ENCODE peak calls at places on chromosomes 5 and 9, in ten cellular contexts. G, C, H, E, N, R, L, B, Q and A are unnamed samples.

GRCh38 chr5:95281211-95281610 is 3.7 kb downstream of the MCTP1 start:
- DNase-seq in G (no peak), E (no peak), N (no peak), H (no peak), L (peak; percentile 19), Q (peak; percentile 41), B (no peak), R (no peak), C (no peak), A (peak; percentile 36)

GRCh38 chr5:41918105-41918504 is 7.0 kb upstream of the FBXO4 start:
- DNase-seq in Q (no peak), R (no peak), C (no peak), H (no peak), E (no peak), L (no peak), N (no peak), B (peak; percentile 10), G (no peak), A (no peak)

GRCh38 chr9:114668146-114668545 is 10.5 kb upstream of the TEX53 start:
- DNase-seq in C (no peak), L (no peak), R (no peak), E (no peak), H (no peak), B (no peak), Q (no peak), N (no peak), G (no peak), A (no peak)

GRCh38 chr5:151628112-151628823 is 37.1 kb upstream of the FAT2 start:
- DNase-seq in Q (no peak), H (no peak), E (no peak), L (peak; percentile 86), B (no peak), N (no peak), C (no peak), G (no peak), R (no peak), A (peak; percentile 77)

GRCh38 chr5:56588636-56589485 is 226.5 kb upstream of the MAP3K1 start:
- DNase-seq in B (peak; percentile 84), G (no peak), N (peak; percentile 71), H (no peak), R (no peak), C (no peak), E (peak; percentile 85), Q (peak; percentile 50), L (no peak), A (no peak)

GRCh38 chr5:80186634-80187033 is 69.2 kb downstream of the SERINC5 start:
- DNase-seq in G (peak; percentile 20), R (no peak), H (no peak), N (peak; percentile 59), C (no peak), B (no peak), L (peak; percentile 87), Q (no peak), E (no peak), A (peak; percentile 91)

GRCh38 chr9:131122158-131122557 is 3.2 kb upstream of the NUP214 start:
- DNase-seq in G (no peak), R (no peak), N (no peak), C (no peak), L (no peak), Q (no peak), E (no peak), B (no peak), H (no peak), A (no peak)

GRCh38 chr5:74954919-74955318 is 88.7 kb upstream of the FAM169A start:
- DNase-seq in N (no peak), H (no peak), L (peak; percentile 79), R (no peak), C (no peak), Q (no peak), B (no peak), E (no peak), G (no peak), A (peak; percentile 75)

DNA sequence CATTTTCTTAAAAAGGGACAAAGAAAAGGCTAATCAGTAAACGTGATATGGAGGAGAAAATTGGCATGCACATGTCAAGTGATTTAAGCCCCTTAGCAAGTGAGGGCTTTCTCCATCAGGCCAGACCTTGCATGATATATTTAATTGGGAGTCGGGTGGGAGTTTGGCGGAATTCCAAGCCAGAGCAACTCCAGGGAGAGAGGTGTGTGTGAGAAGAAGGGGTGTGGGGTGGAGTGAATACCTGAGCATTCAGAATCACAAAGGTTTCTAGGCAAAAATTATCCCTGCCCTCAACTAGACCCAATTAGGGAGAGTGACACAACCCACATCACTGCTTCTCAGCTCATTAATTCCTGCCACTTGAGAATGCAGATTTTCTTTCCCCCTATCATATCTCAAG is 279.7 kb upstream of the TUT7 start:
- DNase-seq in B (no peak), H (no peak), Q (no peak), L (no peak), C (no peak), G (no peak), R (no peak), E (no peak), N (no peak), A (no peak)
- TF ChIP-seq CTCF in B (no peak), H (no peak), Q (no peak), L (no peak), C (no peak), G (no peak), R (no peak), E (no peak), N (no peak), A (no peak)

GRCh38 chr9:36791204-36791948 is 218.7 kb downstream of the MELK start:
- DNase-seq in C (no peak), R (no peak), H (no peak), E (no peak), Q (peak; percentile 9), N (no peak), B (no peak), G (no peak), L (peak; percentile 31), A (peak; percentile 47)

GRCh38 chr9:36797471-36798220 is 225.0 kb downstream of the MELK start:
- DNase-seq in B (no peak), R (no peak), C (no peak), Q (no peak), N (no peak), G (no peak), E (no peak), H (no peak), L (no peak), A (no peak)

GRCh38 chr9:36789886-36790285 is 217.2 kb downstream of the MELK start:
- DNase-seq in Q (no peak), L (no peak), G (no peak), R (no peak), N (no peak), C (no peak), B (no peak), E (no peak), H (no peak), A (no peak)

GRCh38 chr9:36796671-36797419 is 224.2 kb downstream of the MELK start:
- DNase-seq in G (no peak), N (no peak), E (no peak), H (no peak), C (no peak), R (no peak), L (no peak), Q (no peak), B (no peak), A (no peak)

DNA sequence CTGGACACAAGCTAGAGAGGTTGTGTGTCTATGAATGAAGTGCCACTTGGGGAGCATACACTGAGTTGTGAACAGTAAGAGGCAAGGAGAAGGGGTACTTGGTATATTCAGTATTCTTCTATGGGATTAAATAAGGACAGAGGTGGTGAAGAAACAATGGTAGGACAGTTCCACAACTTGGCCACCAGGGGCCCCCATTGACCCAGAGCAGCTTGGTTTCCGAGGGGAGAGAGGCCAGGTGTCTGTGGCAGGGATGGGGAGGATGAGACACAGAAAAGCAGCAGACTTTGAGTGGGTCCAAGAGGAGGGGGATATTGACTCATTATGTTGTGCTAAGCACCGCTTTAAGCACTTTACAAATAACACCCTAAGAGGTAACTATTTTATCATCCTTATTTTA is 220.6 kb downstream of the MELK start:
- DNase-seq in H (no peak), E (no peak), L (no peak), G (peak; percentile 14), Q (no peak), B (no peak), R (no peak), N (no peak), C (no peak), A (no peak)
- TF ChIP-seq CTCF in H (peak; percentile 54), E (no peak), L (peak; percentile 12), G (peak; percentile 44), Q (peak; percentile 62), B (no peak), R (no peak), N (no peak), C (peak; percentile 16), A (peak; percentile 19)

GRCh38 chr5:139285651-139286392 is 7.7 kb upstream of the MATR3 start:
- DNase-seq in E (no peak), Q (no peak), H (no peak), B (no peak), C (no peak), N (no peak), R (no peak), G (no peak), L (no peak), A (no peak)

GRCh38 chr5:139283252-139284166 is 10.0 kb upstream of the MATR3 start:
- DNase-seq in C (no peak), R (no peak), Q (no peak), L (no peak), G (no peak), E (no peak), H (no peak), N (no peak), B (no peak), A (no peak)

GRCh38 chr5:139284295-139284694 is 9.2 kb upstream of the MATR3 start:
- DNase-seq in E (no peak), H (no peak), N (no peak), G (no peak), B (no peak), L (no peak), Q (no peak), C (no peak), R (no peak), A (no peak)

GRCh38 chr5:139291051-139291450 is 2.5 kb upstream of the MATR3 start:
- DNase-seq in C (no peak), B (no peak), Q (no peak), L (no peak), G (no peak), E (no peak), R (no peak), H (no peak), N (no peak), A (no peak)

DNA sequence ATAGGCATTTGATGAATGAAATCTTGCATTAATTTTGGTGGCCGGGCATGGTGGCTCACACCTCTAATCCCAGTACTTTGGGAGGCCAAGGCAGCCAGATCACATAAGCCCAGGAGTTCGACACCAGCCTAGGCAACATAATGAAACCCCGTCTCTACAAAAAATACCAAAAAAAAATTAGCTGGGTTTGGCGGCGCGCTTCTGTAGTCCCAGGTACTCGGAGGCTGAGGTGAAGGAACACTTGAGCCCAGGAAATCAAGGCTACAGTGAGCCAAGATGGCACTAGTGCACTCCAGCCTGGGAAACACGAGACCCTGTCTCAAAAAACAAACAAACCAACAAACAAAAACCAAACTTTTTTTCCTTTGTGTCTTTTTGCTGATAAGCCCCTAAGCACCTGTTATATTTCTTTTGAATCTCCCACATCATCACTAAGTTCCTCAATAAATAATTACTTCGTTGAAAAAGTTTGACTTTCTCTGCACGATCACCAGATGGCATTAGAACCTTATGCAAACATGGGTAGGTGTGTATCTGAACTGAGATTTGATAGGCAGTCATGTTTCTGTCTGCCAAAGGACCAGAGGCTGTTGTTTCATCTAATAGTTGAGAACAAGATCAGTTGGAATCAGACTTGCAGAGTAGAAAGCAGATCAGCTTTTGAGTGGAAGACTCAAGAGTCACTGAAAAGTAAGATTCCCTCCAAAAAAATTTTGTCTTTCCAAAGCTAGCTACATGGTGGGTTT is 5.5 kb upstream of the MATR3 start:
- DNase-seq in E (no peak), R (no peak), G (no peak), B (no peak), N (no peak), L (peak; percentile 42), H (no peak), Q (no peak), C (no peak), A (peak; percentile 60)
- TF ChIP-seq CTCF in E (peak; percentile 10), R (no peak), G (peak; percentile 5), B (no peak), N (no peak), L (no peak), H (no peak), Q (no peak), C (peak; percentile 26), A (peak; percentile 33)

GRCh38 chr9:111691686-111692329 is 30.4 kb downstream of the GNG10 start:
- DNase-seq in G (peak; percentile 39), L (peak; percentile 54), R (no peak), Q (no peak), B (peak; percentile 20), C (peak; percentile 25), N (no peak), H (no peak), E (no peak), A (peak; percentile 41)
- TF ChIP-seq CTCF in G (peak; percentile 36), L (peak; percentile 22), R (no peak), Q (peak; percentile 45), B (no peak), C (peak; percentile 57), N (no peak), H (peak; percentile 65), E (peak; percentile 20), A (peak; percentile 31)